ENCODE peak calls at places on chromosomes 7 and 10, in four cellular contexts. X is A549, E is GM23338, J is HCT116. M is an unnamed sample.

GRCh38 chr7:112064627-112065385 is 141.4 kb downstream of the DOCK4 start:
- DNase-seq in X (no peak), E (no peak), J (no peak), M (no peak)

GRCh38 chr7:10977113-10977512 is 3.4 kb downstream of the PHF14 start:
- DNase-seq in E (no peak), X (no peak), J (no peak), M (no peak)

GRCh38 chr10:94617389-94617944 is 66.1 kb upstream of the CYP2C18 start:
- DNase-seq in J (no peak), E (no peak), X (no peak), M (no peak)

GRCh38 chr7:142603870-142604448 is 145.3 kb upstream of the PRSS1 start:
- DNase-seq in X (peak), E (peak), J (peak), M (peak)

GRCh38 chr7:144391823-144392255 is 11.7 kb downstream of the NOBOX start:
- DNase-seq in X (peak), E (peak), J (peak), M (no peak)

GRCh38 chr10:83274088-83274487 is 865.2 kb upstream of the GHITM start:
- DNase-seq in E (no peak), J (no peak), X (no peak), M (no peak)

GRCh38 chr7:21850531-21851285 is 95.0 kb downstream of the CDCA7L start:
- DNase-seq in X (no peak), E (no peak), J (no peak), M (no peak)

GRCh38 chr10:7832060-7832459 is 13.8 kb downstream of the TAF3 start:
- DNase-seq in E (no peak), X (no peak), J (no peak), M (no peak)

GRCh38 chr7:43954524-43955228 is 28.4 kb downstream of the UBE2D4 start:
- DNase-seq in X (peak), J (peak), E (peak), M (peak)

GRCh38 chr7:120023494-120024167 is 249.3 kb upstream of the KCND2 start:
- DNase-seq in E (no peak), J (no peak), X (no peak), M (no peak)

GRCh38 chr10:4557469-4557868 is 268.5 kb upstream of the AKR1E2 start:
- DNase-seq in J (no peak), E (no peak), X (no peak), M (no peak)

GRCh38 chr7:11331128-11332102 is 357.7 kb downstream of the PHF14 start:
- DNase-seq in X (no peak), E (peak), J (no peak), M (no peak)

GRCh38 chr7:68998136-68998535 is 600.1 kb upstream of the AUTS2 start:
- DNase-seq in X (no peak), E (no peak), J (no peak), M (no peak)

GRCh38 chr7:160958-161725 is 31.2 kb upstream of the FAM20C start:
- DNase-seq in X (no peak), J (no peak), E (no peak), M (no peak)

GRCh38 chr7:117639966-117640365 is 160.1 kb downstream of the CFTR start:
- DNase-seq in J (no peak), E (no peak), X (no peak), M (no peak)

GRCh38 chr10:61078542-61078941 is 134.6 kb upstream of the RHOBTB1 start:
- DNase-seq in E (no peak), J (no peak), X (no peak), M (no peak)

GRCh38 chr10:48759113-48759901 is 74.6 kb downstream of the WDFY4 start:
- DNase-seq in J (no peak), E (no peak), X (no peak), M (no peak)

GRCh38 chr7:41224063-41224763 is 478.7 kb downstream of the INHBA start:
- DNase-seq in X (no peak), E (no peak), J (peak), M (no peak)

GRCh38 chr10:104049497-104050250 is 36.0 kb downstream of the COL17A1 start:
- DNase-seq in E (no peak), X (peak), J (peak), M (no peak)

GRCh38 chr7:133248901-133249300 is 4.0 kb upstream of the EXOC4 start:
- DNase-seq in E (no peak), J (no peak), X (no peak), M (no peak)

GRCh38 chr7:460374-461117 is 59.1 kb downstream of the PDGFA start:
- DNase-seq in J (no peak), X (no peak), E (no peak), M (no peak)

GRCh38 chr7:147513451-147513850 is 1077.1 kb upstream of the C7orf33 start:
- DNase-seq in J (no peak), X (no peak), E (no peak), M (no peak)

GRCh38 chr7:725223-726005 is 1.1 kb upstream of the DNAAF5 start:
- DNase-seq in E (no peak), J (no peak), X (no peak), M (peak)

GRCh38 chr10:119539359-119539651 is 3.2 kb downstream of the RGS10 start:
- DNase-seq in E (no peak), X (no peak), J (no peak), M (no peak)

GRCh38 chr7:51250517-51250916 is 66.1 kb downstream of the COBL start:
- DNase-seq in J (no peak), X (no peak), E (no peak), M (no peak)

GRCh38 chr10:31147220-31147608 is 115.5 kb upstream of the ZNF438 start:
- DNase-seq in E (no peak), X (peak), J (peak), M (no peak)

GRCh38 chr7:71348751-71349415 is 216.9 kb downstream of the GALNT17 start:
- DNase-seq in J (no peak), E (peak), X (no peak), M (no peak)

GRCh38 chr10:96642530-96642929 is 55.7 kb upstream of the TM9SF3 start:
- DNase-seq in E (no peak), J (no peak), X (no peak), M (no peak)

GRCh38 chr10:110208614-110209398 is 1.4 kb downstream of the MXI1 start:
- DNase-seq in J (no peak), E (no peak), X (peak), M (peak)

GRCh38 chr7:102287465-102288146 is 938 bp downstream of the SH2B2 start:
- DNase-seq in E (peak), J (no peak), X (no peak), M (no peak)

GRCh38 chr10:14953452-14954000 is 370 bp downstream of the DCLRE1C start:
- DNase-seq in J (peak), X (peak), E (peak), M (no peak)

GRCh38 chr10:83332695-83333094 is 806.6 kb upstream of the GHITM start:
- DNase-seq in X (no peak), E (no peak), J (no peak), M (no peak)

GRCh38 chr10:48547061-48547895 is 57.6 kb downstream of the ARHGAP22 start:
- DNase-seq in E (no peak), J (no peak), X (no peak), M (no peak)

GRCh38 chr10:68562666-68563522 is 2.8 kb downstream of the TET1 start:
- DNase-seq in E (peak), X (no peak), J (no peak), M (peak)

GRCh38 chr7:111029141-111029572 is 61.8 kb upstream of the LRRN3 start:
- DNase-seq in X (no peak), E (no peak), J (no peak), M (no peak)

GRCh38 chr7:111026806-111027205 is 64.1 kb upstream of the LRRN3 start:
- DNase-seq in X (no peak), E (no peak), J (no peak), M (no peak)

GRCh38 chr7:111027396-111027795 is 63.5 kb upstream of the LRRN3 start:
- DNase-seq in J (no peak), X (no peak), E (no peak), M (no peak)

GRCh38 chr7:111026301-111026700 is 64.6 kb upstream of the LRRN3 start:
- DNase-seq in E (peak), X (no peak), J (no peak), M (no peak)

GRCh38 chr7:111025013-111025412 is 65.9 kb upstream of the LRRN3 start:
- DNase-seq in J (no peak), E (no peak), X (no peak), M (no peak)
- TF ChIP-seq REST in J (no peak), E (no peak), X (no peak), M (no peak)

GRCh38 chr7:15400440-15400839 is 161.4 kb downstream of the AGMO start:
- DNase-seq in E (no peak), X (no peak), J (no peak), M (no peak)

GRCh38 chr7:15397159-15397550 is 164.7 kb downstream of the AGMO start:
- DNase-seq in X (no peak), E (no peak), J (no peak), M (no peak)

GRCh38 chr7:15397921-15398560 is 163.8 kb downstream of the AGMO start:
- DNase-seq in E (no peak), J (no peak), X (no peak), M (no peak)

GRCh38 chr7:15396210-15397158 is 165.3 kb downstream of the AGMO start:
- DNase-seq in X (no peak), E (no peak), J (no peak), M (no peak)

GRCh38 chr7:15399446-15399845 is 162.4 kb downstream of the AGMO start:
- DNase-seq in E (no peak), J (no peak), X (no peak), M (no peak)
- TF ChIP-seq REST in E (no peak), J (no peak), X (no peak), M (no peak)

GRCh38 chr7:46764100-46764941 is 817.6 kb downstream of the TNS3 start:
- DNase-seq in E (no peak), X (peak), J (peak), M (no peak)

GRCh38 chr7:46759711-46760480 is 822.0 kb downstream of the TNS3 start:
- DNase-seq in X (no peak), J (no peak), E (no peak), M (no peak)

GRCh38 chr7:46767071-46767470 is 814.8 kb downstream of the TNS3 start:
- DNase-seq in E (no peak), X (no peak), J (no peak), M (no peak)

GRCh38 chr7:46763348-46763747 is 818.6 kb downstream of the TNS3 start:
- DNase-seq in E (no peak), J (no peak), X (no peak), M (no peak)
- TF ChIP-seq REST in E (no peak), J (no peak), X (no peak), M (no peak)

DNA sequence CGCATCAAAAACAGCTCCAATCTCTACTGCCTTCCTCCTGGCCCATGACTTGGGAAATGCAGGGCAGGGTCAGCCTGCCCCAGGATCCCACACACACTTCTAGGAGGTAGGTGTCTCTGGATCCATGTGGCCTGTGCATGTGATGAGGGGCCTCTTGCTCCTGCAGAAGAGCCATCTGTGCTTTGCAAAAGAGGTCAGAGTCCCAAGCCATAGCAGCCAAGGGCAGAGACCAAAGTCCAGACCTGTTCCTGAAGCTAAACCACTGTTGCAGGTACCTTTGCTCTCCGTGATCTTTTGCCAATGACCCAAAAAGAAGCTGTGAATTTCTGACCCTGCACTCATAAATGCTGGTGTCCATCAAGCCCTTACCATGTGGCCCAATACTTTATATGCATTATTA is 57.1 kb downstream of the KCNMA1 start:
- DNase-seq in X (no peak), E (no peak), J (no peak), M (no peak)
- TF ChIP-seq REST in X (no peak), E (no peak), J (no peak), M (no peak)

GRCh38 chr7:99551767-99552463 is at the start of gene FAM200A:
- DNase-seq in X (peak), J (peak), E (peak), M (peak)
- TF ChIP-seq REST in X (no peak), J (no peak), E (peak), M (peak)

GRCh38 chr10:132131581-132132250 is 55.0 kb upstream of the DPYSL4 start:
- DNase-seq in X (no peak), J (no peak), E (no peak), M (no peak)
- TF ChIP-seq REST in X (no peak), J (no peak), E (no peak), M (no peak)

GRCh38 chr10:72297281-72297967 is 23.7 kb downstream of the DDIT4 start:
- DNase-seq in E (peak), X (no peak), J (no peak), M (peak)
- TF ChIP-seq REST in E (no peak), X (peak), J (no peak), M (no peak)

M was measured in HL-60.